ENCODE peak calls at places on chromosome 16, in nine cellular contexts. Z is keratinocyte, D is A549, U is mesenchymal stem cell, N is H9, B is mammary epithelial cell, A is endothelial cell of umbilical vein, S is hepatocyte, R is neuronal stem cell. E is an unnamed sample.
A peak's percentile ranks its signal among the peaks of the same experiment; 100 is the strongest.

GRCh38 chr16:2744711-2745110 is 7.7 kb upstream of the SRRM2 start:
- DNase-seq in S (no peak), B (no peak), D (no peak), Z (no peak), N (no peak), A (no peak), R (no peak), U (no peak), E (no peak)

GRCh38 chr16:67872631-67873434 is at the start of gene EDC4:
- DNase-seq in N (peak; percentile 69), A (peak; percentile 78), Z (no peak), D (peak; percentile 83), B (peak; percentile 74), U (peak; percentile 87), R (peak; percentile 59), S (peak; percentile 89), E (peak; percentile 98)

GRCh38 chr16:68086336-68086821 is 1.2 kb downstream of the NFATC3 start:
- DNase-seq in U (peak; percentile 71), D (peak; percentile 49), Z (no peak), R (no peak), B (peak; percentile 52), A (peak; percentile 69), N (no peak), S (no peak), E (peak; percentile 92)

GRCh38 chr16:14434860-14435259 is 195.2 kb downstream of the PARN start:
- DNase-seq in D (no peak), R (no peak), B (no peak), A (no peak), U (no peak), N (peak; percentile 49), S (no peak), Z (no peak), E (no peak)

GRCh38 chr16:67191410-67191994 is 453 bp upstream of the E2F4 start:
- DNase-seq in Z (no peak), S (no peak), U (no peak), N (no peak), D (no peak), R (no peak), B (no peak), A (no peak), E (no peak)

GRCh38 chr16:91484-91883 is 13.5 kb downstream of the MPG start:
- DNase-seq in A (no peak), B (no peak), S (peak; percentile 63), U (no peak), D (no peak), Z (no peak), N (no peak), R (no peak), E (peak; percentile 66)

GRCh38 chr16:15422222-15422621 is 12.2 kb upstream of the BMERB1 start:
- DNase-seq in S (no peak), A (no peak), D (no peak), U (no peak), R (no peak), Z (no peak), N (no peak), B (no peak), E (no peak)

GRCh38 chr16:31354394-31355291 is at the start of gene ITGAX:
- DNase-seq in N (peak; percentile 45), S (peak; percentile 62), R (no peak), A (peak; percentile 34), Z (no peak), U (no peak), B (peak; percentile 32), D (peak; percentile 49), E (peak; percentile 91)

GRCh38 chr16:30348929-30349328 is 6.2 kb downstream of the CD2BP2 start:
- DNase-seq in N (no peak), Z (no peak), R (no peak), S (no peak), D (no peak), A (no peak), U (no peak), B (no peak), E (no peak)

GRCh38 chr16:16143038-16143763 is 80.1 kb downstream of the ABCC6 start:
- DNase-seq in U (peak; percentile 32), Z (no peak), N (peak; percentile 64), B (no peak), S (no peak), D (peak; percentile 50), R (no peak), A (no peak), E (peak; percentile 67)

GRCh38 chr16:67443299-67443698 is 12.4 kb downstream of the HSD11B2 start:
- DNase-seq in N (no peak), R (no peak), D (no peak), S (no peak), B (no peak), A (no peak), U (no peak), Z (no peak), E (peak; percentile 94)

GRCh38 chr16:84663433-84664101 is 15.3 kb downstream of the KLHL36 start:
- DNase-seq in S (no peak), R (no peak), N (no peak), U (peak; percentile 69), D (no peak), B (no peak), Z (no peak), A (no peak), E (no peak)
- H3K4me2 ChIP-seq in S (no peak overlapping the region), R (no peak overlapping the region), N (no peak overlapping the region), U (no peak overlapping the region), D (no peak overlapping the region), B (no peak overlapping the region), Z (no peak overlapping the region), A (no peak overlapping the region), E (no peak overlapping the region)

GRCh38 chr16:23950291-23950894 is 114.6 kb downstream of the PRKCB start:
- DNase-seq in B (no peak), S (no peak), R (no peak), N (no peak), Z (no peak), D (no peak), U (no peak), A (no peak), E (peak; percentile 3)

GRCh38 chr16:23949630-23950290 is 114.0 kb downstream of the PRKCB start:
- DNase-seq in B (no peak), S (no peak), R (no peak), U (no peak), N (no peak), A (no peak), Z (no peak), D (no peak), E (no peak)

GRCh38 chr16:23952128-23953041 is 116.6 kb downstream of the PRKCB start:
- DNase-seq in U (no peak), S (peak; percentile 74), N (no peak), B (no peak), R (peak; percentile 36), A (no peak), Z (no peak), D (no peak), E (no peak)

GRCh38 chr16:23948949-23949392 is 113.2 kb downstream of the PRKCB start:
- DNase-seq in N (no peak), A (no peak), B (no peak), U (no peak), S (no peak), Z (no peak), D (no peak), R (no peak), E (no peak)

GRCh38 chr16:23950898-23951297 is 115.1 kb downstream of the PRKCB start:
- DNase-seq in A (no peak), N (no peak), D (no peak), R (no peak), S (no peak), Z (no peak), U (no peak), B (no peak), E (no peak)
- H3K4me2 ChIP-seq in A (no peak overlapping the region), N (no peak overlapping the region), D (no peak overlapping the region), R (no peak overlapping the region), S (no peak overlapping the region), Z (no peak overlapping the region), U (no peak overlapping the region), B (no peak overlapping the region), E (no peak overlapping the region)

GRCh38 chr16:24070851-24071250 is 185.3 kb upstream of the CACNG3 start:
- DNase-seq in S (peak; percentile 60), U (no peak), B (peak; percentile 20), D (peak; percentile 51), Z (no peak), A (peak; percentile 55), R (peak; percentile 47), N (peak; percentile 83), E (no peak)

GRCh38 chr16:24075302-24075701 is 180.8 kb upstream of the CACNG3 start:
- DNase-seq in A (no peak), S (no peak), D (no peak), U (no peak), Z (no peak), N (peak; percentile 2), R (no peak), B (no peak), E (no peak)

GRCh38 chr16:24074574-24074973 is 181.6 kb upstream of the CACNG3 start:
- DNase-seq in R (no peak), A (no peak), U (no peak), S (no peak), B (no peak), D (no peak), N (peak; percentile 3), Z (no peak), E (no peak)

GRCh38 chr16:24071990-24072389 is 184.1 kb upstream of the CACNG3 start:
- DNase-seq in B (no peak), U (no peak), Z (no peak), S (no peak), A (no peak), N (peak; percentile 3), D (no peak), R (no peak), E (no peak)

DNA sequence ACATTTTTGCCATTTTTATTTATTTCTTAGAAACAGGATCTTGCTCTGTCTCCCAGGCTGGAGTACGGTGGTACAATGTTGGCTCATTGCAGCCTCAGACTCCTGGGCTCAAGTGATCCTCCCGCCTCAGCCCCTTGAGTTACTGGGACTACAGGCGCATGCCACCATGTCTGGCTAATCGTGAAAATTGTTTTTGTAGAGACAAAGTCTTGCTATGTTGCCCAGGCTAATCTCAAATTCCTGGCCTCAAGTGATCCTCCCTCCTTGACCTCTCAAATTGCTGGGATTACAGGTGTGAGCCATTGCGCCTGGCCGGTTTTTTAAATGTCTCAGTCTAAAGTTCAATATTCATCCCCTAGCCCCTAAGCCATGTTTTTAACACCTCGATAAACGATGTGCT is 182.8 kb upstream of the CACNG3 start:
- DNase-seq in N (no peak), B (no peak), Z (no peak), A (no peak), S (no peak), R (no peak), D (no peak), U (no peak), E (no peak)
- H3K4me2 ChIP-seq in N (no peak overlapping the region), B (no peak overlapping the region), Z (no peak overlapping the region), A (no peak overlapping the region), S (no peak overlapping the region), R (no peak overlapping the region), D (no peak overlapping the region), U (no peak overlapping the region), E (no peak overlapping the region)

GRCh38 chr16:25691519-25692091 is at the start of gene HS3ST4:
- DNase-seq in D (no peak), S (peak; percentile 57), B (no peak), A (no peak), R (peak; percentile 61), Z (no peak), N (peak; percentile 69), U (no peak), E (no peak)
- H3K4me2 ChIP-seq in D (peak within 1 kb of the TSS; percentile 84), S (peak within 1 kb of the TSS; percentile 98), B (peak within 1 kb of the TSS; percentile 42), A (no peak within 1 kb of the TSS), R (peak within 1 kb of the TSS; percentile 92), Z (no peak within 1 kb of the TSS), N (peak within 1 kb of the TSS; percentile 90), U (no peak within 1 kb of the TSS), E (no peak within 1 kb of the TSS)

E was measured in osteoblast.